ENCODE peak calls at places on chromosomes 12 and 14, in six cellular contexts. M, O, L, P, H and B are unnamed samples.
A peak's percentile ranks its signal among the peaks of the same experiment; 100 is the strongest.

GRCh38 chr14:50311337-50311973 is 574 bp downstream of the L2HGDH start:
- DNase-seq in M (no peak), O (peak; percentile 5), L (no peak), P (no peak), H (no peak), B (no peak)

GRCh38 chr14:56524971-56525677 is 54.5 kb upstream of the TMEM260 start:
- DNase-seq in M (no peak), O (no peak), L (no peak), P (no peak), H (no peak), B (no peak)

GRCh38 chr12:111442301-111443045 is 36.8 kb downstream of the SH2B3 start:
- DNase-seq in M (no peak), O (no peak), L (no peak), P (peak; percentile 57), H (no peak), B (no peak)

GRCh38 chr12:13219320-13219719 is 22.8 kb downstream of the EMP1 start:
- DNase-seq in M (no peak), O (no peak), L (no peak), P (no peak), H (no peak), B (no peak)

GRCh38 chr14:72638021-72638420 is 255.9 kb downstream of the DPF3 start:
- DNase-seq in M (no peak), O (no peak), L (no peak), P (no peak), H (peak; percentile 46), B (no peak)

GRCh38 chr12:6962285-6963015 is 8.0 kb downstream of the PHB2 start:
- DNase-seq in M (peak; percentile 6), O (no peak), L (no peak), P (no peak), H (no peak), B (peak; percentile 90)

GRCh38 chr14:106556665-106557289 is 1030.4 kb downstream of the TMEM121 start:
- DNase-seq in M (peak; percentile 70), O (peak; percentile 27), L (peak; percentile 82), P (no peak), H (no peak), B (peak; percentile 67)

GRCh38 chr14:51807355-51807754 is 53.1 kb upstream of the GNG2 start:
- DNase-seq in M (no peak), O (no peak), L (no peak), P (no peak), H (no peak), B (no peak)

GRCh38 chr12:4152145-4152795 is 121.3 kb upstream of the CCND2 start:
- DNase-seq in M (no peak), O (no peak), L (no peak), P (no peak), H (no peak), B (no peak)

GRCh38 chr14:64209428-64210165 is 84.6 kb downstream of the ESR2 start:
- DNase-seq in M (no peak), O (no peak), L (no peak), P (peak; percentile 50), H (no peak), B (no peak)

GRCh38 chr14:92646952-92647461 is 101.4 kb downstream of the LGMN start:
- DNase-seq in M (no peak), O (no peak), L (no peak), P (peak; percentile 88), H (peak; percentile 94), B (no peak)

GRCh38 chr12:24595652-24596235 is 353.2 kb downstream of the BCAT1 start:
- DNase-seq in M (no peak), O (peak; percentile 10), L (no peak), P (no peak), H (no peak), B (no peak)

GRCh38 chr12:70267550-70267949 is 24.3 kb downstream of the CNOT2 start:
- DNase-seq in M (no peak), O (no peak), L (no peak), P (no peak), H (no peak), B (no peak)

GRCh38 chr14:90820958-90821357 is 4.7 kb upstream of the TTC7B start:
- DNase-seq in M (peak; percentile 53), O (no peak), L (peak; percentile 90), P (no peak), H (no peak), B (peak; percentile 52)

GRCh38 chr14:73815849-73816816 is 35.5 kb upstream of the PTGR2 start:
- DNase-seq in M (no peak), O (no peak), L (no peak), P (no peak), H (no peak), B (no peak)

GRCh38 chr12:45273717-45274271 is 57.9 kb downstream of the ANO6 start:
- DNase-seq in M (no peak), O (peak; percentile 45), L (no peak), P (peak; percentile 89), H (peak; percentile 94), B (peak; percentile 19)

GRCh38 chr12:49930515-49931288 is 19.8 kb upstream of the AQP2 start:
- DNase-seq in M (no peak), O (no peak), L (no peak), P (peak; percentile 21), H (peak; percentile 20), B (no peak)

GRCh38 chr14:36655963-36656768 is 5.5 kb upstream of the PAX9 start:
- DNase-seq in M (no peak), O (peak; percentile 52), L (peak; percentile 57), P (no peak), H (no peak), B (no peak)

GRCh38 chr14:100529561-100530031 is 57.6 kb downstream of the BEGAIN start:
- DNase-seq in M (peak; percentile 2), O (no peak), L (no peak), P (peak; percentile 62), H (no peak), B (no peak)

GRCh38 chr14:59103396-59103795 is 85.1 kb upstream of the DAAM1 start:
- DNase-seq in M (no peak), O (no peak), L (no peak), P (no peak), H (peak; percentile 37), B (no peak)

GRCh38 chr12:6273209-6273928 is 37.1 kb upstream of the PLEKHG6 start:
- DNase-seq in M (no peak), O (no peak), L (no peak), P (no peak), H (no peak), B (no peak)

GRCh38 chr14:34457186-34457585 is 4.9 kb downstream of the SPTSSA start:
- DNase-seq in M (no peak), O (no peak), L (no peak), P (no peak), H (no peak), B (no peak)

GRCh38 chr14:77130386-77130785 is 11.2 kb downstream of the ZDHHC22 start:
- DNase-seq in M (no peak), O (no peak), L (no peak), P (no peak), H (no peak), B (no peak)

GRCh38 chr12:82099216-82099615 is 259.0 kb downstream of the CCDC59 start:
- DNase-seq in M (no peak), O (no peak), L (no peak), P (no peak), H (no peak), B (no peak)

GRCh38 chr12:124365726-124366430 is 71.0 kb downstream of the RFLNA start:
- DNase-seq in M (no peak), O (no peak), L (no peak), P (no peak), H (no peak), B (no peak)

GRCh38 chr12:45727994-45728624 is 1.4 kb upstream of the ARID2 start:
- DNase-seq in M (no peak), O (no peak), L (peak; percentile 6), P (no peak), H (no peak), B (no peak)

GRCh38 chr14:77761205-77761931 is 412 bp upstream of the SNW1 start:
- DNase-seq in M (no peak), O (peak; percentile 62), L (no peak), P (peak; percentile 73), H (peak; percentile 2), B (peak; percentile 21)